ENCODE peak calls at places on chromosome 21, in ten cellular contexts. X is neural progenitor cell; Q is MM.1S; I is uterus; O is activated CD8-positive, alpha-beta memory T cell treated with anti-CD3 and anti-CD28 coated beads for 24 hours; B is NCI-H1092 treated with DMSO at 0.1 percent for 48 hours; P is stimulated activated naive CD8-positive, alpha-beta T cell treated with anti-CD3 and anti-CD28 coated beads, Interleukin-15, Interleukin-2, amounts not matched to agents 100 U/mL and 50 U/mL, for 24 hours; E is D721Med; H is DMS153; L is stimulated activated CD8-positive, alpha-beta memory T cell treated with anti-CD3 and anti-CD28 coated beads, Interleukin-7, amount 100 ng/mL, for 1 hour. F is an unnamed sample.

GRCh38 chr21:41726970-41727783 is 39.7 kb downstream of the RIPK4 start:
- DNase-seq in X (no peak), Q (no peak), I (peak), O (no peak), B (no peak), P (no peak), E (no peak), H (peak), L (no peak), F (peak)

GRCh38 chr21:32578107-32578691 is 7.1 kb downstream of the TCP10L start:
- DNase-seq in X (peak), Q (no peak), I (no peak), O (no peak), B (no peak), P (peak), E (no peak), H (no peak), L (no peak), F (no peak)

GRCh38 chr21:15967661-15968060 is 237.9 kb downstream of the USP25 start:
- DNase-seq in X (no peak), Q (no peak), I (no peak), O (no peak), B (no peak), P (no peak), E (no peak), H (no peak), L (no peak), F (no peak)

GRCh38 chr21:45555557-45556301 is 13.5 kb upstream of the SLC19A1 start:
- DNase-seq in X (peak), Q (peak), I (peak), O (peak), B (peak), P (peak), E (peak), H (peak), L (no peak), F (peak)

GRCh38 chr21:35974801-35975200 is 85.5 kb downstream of the SETD4 start:
- DNase-seq in X (no peak), Q (no peak), I (no peak), O (no peak), B (peak), P (no peak), E (no peak), H (peak), L (no peak), F (no peak)

GRCh38 chr21:33904041-33904440 is 11.6 kb downstream of the ATP5PO start:
- DNase-seq in X (no peak), Q (no peak), I (no peak), O (no peak), B (no peak), P (no peak), E (no peak), H (no peak), L (no peak), F (no peak)

GRCh38 chr21:28069446-28069845 is 923.2 kb downstream of the LTN1 start:
- DNase-seq in X (peak), Q (no peak), I (no peak), O (no peak), B (no peak), P (no peak), E (no peak), H (no peak), L (no peak), F (no peak)

GRCh38 chr21:33481314-33481943 is 1.7 kb upstream of the TMEM50B start:
- DNase-seq in X (no peak), Q (no peak), I (no peak), O (peak), B (no peak), P (no peak), E (no peak), H (no peak), L (no peak), F (no peak)

GRCh38 chr21:29257701-29258100 is 41.0 kb upstream of the BACH1 start:
- DNase-seq in X (no peak), Q (no peak), I (no peak), O (no peak), B (no peak), P (no peak), E (no peak), H (no peak), L (no peak), F (no peak)

GRCh38 chr21:45248301-45248892 is 39.3 kb downstream of the POFUT2 start:
- DNase-seq in X (no peak), Q (no peak), I (no peak), O (no peak), B (no peak), P (no peak), E (no peak), H (no peak), L (no peak), F (no peak)

GRCh38 chr21:29115899-29116298 is 14.5 kb upstream of the MAP3K7CL start:
- DNase-seq in X (no peak), Q (no peak), I (no peak), O (no peak), B (no peak), P (no peak), E (no peak), H (no peak), L (no peak), F (no peak)

GRCh38 chr21:42218836-42219605 is at the start of gene ABCG1:
- DNase-seq in X (peak), Q (peak), I (no peak), O (peak), B (peak), P (peak), E (peak), H (peak), L (no peak), F (peak)

GRCh38 chr21:29416268-29416667 is 117.5 kb downstream of the BACH1 start:
- DNase-seq in X (no peak), Q (no peak), I (no peak), O (no peak), B (no peak), P (no peak), E (no peak), H (no peak), L (no peak), F (no peak)

GRCh38 chr21:38500073-38500472 is 1.8 kb upstream of the ERG start:
- DNase-seq in X (no peak), Q (no peak), I (no peak), O (no peak), B (no peak), P (no peak), E (no peak), H (no peak), L (no peak), F (no peak)

GRCh38 chr21:46425061-46425460 is 33.6 kb upstream of the DIP2A start:
- DNase-seq in X (no peak), Q (no peak), I (no peak), O (peak), B (peak), P (no peak), E (no peak), H (no peak), L (no peak), F (no peak)

GRCh38 chr21:35924714-35925301 is 135.5 kb downstream of the SETD4 start:
- DNase-seq in X (no peak), Q (no peak), I (no peak), O (no peak), B (no peak), P (peak), E (no peak), H (no peak), L (no peak), F (no peak)

GRCh38 chr21:42695324-42696025 is 42.1 kb downstream of the PDE9A start:
- DNase-seq in X (no peak), Q (no peak), I (no peak), O (no peak), B (no peak), P (no peak), E (no peak), H (no peak), L (no peak), F (no peak)

GRCh38 chr21:44407493-44407892 is 47.8 kb upstream of the LRRC3 start:
- DNase-seq in X (peak), Q (no peak), I (no peak), O (peak), B (no peak), P (peak), E (no peak), H (no peak), L (no peak), F (no peak)

GRCh38 chr21:46517361-46517760 is 58.7 kb downstream of the DIP2A start:
- DNase-seq in X (no peak), Q (no peak), I (no peak), O (no peak), B (no peak), P (no peak), E (no peak), H (no peak), L (no peak), F (peak)

GRCh38 chr21:15026370-15026769 is 38.4 kb downstream of the NRIP1 start:
- DNase-seq in X (no peak), Q (no peak), I (no peak), O (no peak), B (no peak), P (no peak), E (no peak), H (no peak), L (no peak), F (no peak)

GRCh38 chr21:37551406-37552355 is 185.1 kb downstream of the DYRK1A start:
- DNase-seq in X (no peak), Q (no peak), I (peak), O (peak), B (peak), P (no peak), E (no peak), H (peak), L (no peak), F (no peak)

GRCh38 chr21:43937898-43938309 is 72.9 kb downstream of the AGPAT3 start:
- DNase-seq in X (no peak), Q (no peak), I (no peak), O (no peak), B (no peak), P (no peak), E (no peak), H (no peak), L (no peak), F (no peak)

GRCh38 chr21:14943636-14944035 is 121.2 kb downstream of the NRIP1 start:
- DNase-seq in X (no peak), Q (no peak), I (no peak), O (no peak), B (peak), P (no peak), E (no peak), H (no peak), L (no peak), F (no peak)

GRCh38 chr21:42013338-42013737 is 3.2 kb upstream of the ZBTB21 start:
- DNase-seq in X (no peak), Q (no peak), I (no peak), O (no peak), B (peak), P (no peak), E (no peak), H (peak), L (no peak), F (no peak)

GRCh38 chr21:25342811-25343210 is 264.5 kb downstream of the MRPL39 start:
- DNase-seq in X (no peak), Q (no peak), I (no peak), O (no peak), B (no peak), P (no peak), E (no peak), H (no peak), L (no peak), F (no peak)

GRCh38 chr21:39568380-39568779 is 44.4 kb upstream of the B3GALT5 start:
- DNase-seq in X (no peak), Q (no peak), I (no peak), O (no peak), B (no peak), P (no peak), E (no peak), H (peak), L (no peak), F (no peak)

GRCh38 chr21:36700961-36701911 is 2.3 kb downstream of the SIM2 start:
- DNase-seq in X (peak), Q (no peak), I (no peak), O (no peak), B (no peak), P (peak), E (no peak), H (no peak), L (no peak), F (no peak)

GRCh38 chr21:46188226-46189212 is 4.3 kb upstream of the SPATC1L start:
- DNase-seq in X (no peak), Q (no peak), I (peak), O (peak), B (no peak), P (no peak), E (no peak), H (peak), L (no peak), F (peak)

GRCh38 chr21:46326110-46326703 is 2.3 kb downstream of the PCNT start:
- DNase-seq in X (no peak), Q (no peak), I (no peak), O (no peak), B (peak), P (no peak), E (no peak), H (peak), L (no peak), F (no peak)

GRCh38 chr21:41295721-41296254 is 20.8 kb upstream of the FAM3B start:
- DNase-seq in X (no peak), Q (no peak), I (no peak), O (no peak), B (no peak), P (no peak), E (no peak), H (no peak), L (no peak), F (no peak)

GRCh38 chr21:44985441-44986401 is 45.9 kb downstream of the SLX9 start:
- DNase-seq in X (no peak), Q (no peak), I (no peak), O (no peak), B (no peak), P (no peak), E (no peak), H (no peak), L (no peak), F (peak)

GRCh38 chr21:46099476-46099875 is 1.6 kb downstream of the COL6A2 start:
- DNase-seq in X (peak), Q (no peak), I (peak), O (peak), B (no peak), P (no peak), E (no peak), H (no peak), L (no peak), F (peak)

F was measured in left ventricle myocardium inferior.